ENCODE peak calls at places on chromosomes 12 and 14, in six cellular contexts. I is T-helper 2 cell; G is AG09309; L is H4; Z is stimulated activated naive B cell treated with anti-CD40 and anti-IgM and Interleukin-4, amounts not matched to agents 10 μg/mL and 1 μg/mL and 100 μg/mL, for 72 hours; S is heart right ventricle. B is an unnamed sample.

GRCh38 chr12:97748298-97748697 is 285.7 kb downstream of the RMST start:
- DNase-seq in I (no peak), G (no peak), L (no peak), Z (no peak), S (no peak), B (no peak)

GRCh38 chr14:82239205-82239604 is 705.6 kb upstream of the SEL1L start:
- DNase-seq in I (no peak), G (no peak), L (no peak), Z (no peak), S (no peak), B (no peak)

GRCh38 chr14:99885649-99885958 is 92.4 kb downstream of the EML1 start:
- DNase-seq in I (no peak), G (no peak), L (no peak), Z (no peak), S (no peak), B (no peak)

GRCh38 chr14:28157289-28157869 is 609.2 kb upstream of the FOXG1 start:
- DNase-seq in I (no peak), G (no peak), L (no peak), Z (no peak), S (no peak), B (no peak)

GRCh38 chr14:74875941-74876913 is at the start of gene PROX2:
- DNase-seq in I (no peak), G (no peak), L (no peak), Z (no peak), S (no peak), B (no peak)

GRCh38 chr12:113119980-113120669 is 15.4 kb downstream of the RASAL1 start:
- DNase-seq in I (no peak), G (no peak), L (no peak), Z (no peak), S (no peak), B (no peak)

GRCh38 chr14:103847954-103848719 is 762 bp upstream of the PPP1R13B start:
- DNase-seq in I (no peak), G (no peak), L (no peak), Z (peak; percentile 8), S (peak; percentile 24), B (no peak)

GRCh38 chr12:117874842-117875434 is 93.9 kb downstream of the KSR2 start:
- DNase-seq in I (peak; percentile 56), G (no peak), L (peak; percentile 42), Z (peak; percentile 64), S (peak; percentile 60), B (peak; percentile 27)

GRCh38 chr14:51860836-51861583 is 598 bp downstream of the GNG2 start:
- DNase-seq in I (no peak), G (no peak), L (no peak), Z (no peak), S (no peak), B (no peak)

GRCh38 chr14:72126561-72126960 is 194.3 kb downstream of the RGS6 start:
- DNase-seq in I (no peak), G (no peak), L (no peak), Z (no peak), S (no peak), B (no peak)

GRCh38 chr14:49999216-49999761 is 106.4 kb downstream of the ARF6 start:
- DNase-seq in I (peak; percentile 55), G (no peak), L (peak; percentile 94), Z (peak; percentile 68), S (peak; percentile 82), B (no peak)

GRCh38 chr12:110023634-110024023 is 24.4 kb downstream of the ANKRD13A start:
- DNase-seq in I (no peak), G (no peak), L (no peak), Z (no peak), S (no peak), B (no peak)

GRCh38 chr12:49540229-49541139 is 1.7 kb downstream of the KCNH3 start:
- DNase-seq in I (no peak), G (no peak), L (no peak), Z (no peak), S (no peak), B (no peak)

GRCh38 chr12:94795053-94795452 is 144.7 kb upstream of the TMCC3 start:
- DNase-seq in I (no peak), G (no peak), L (no peak), Z (no peak), S (no peak), B (no peak)

GRCh38 chr14:98548071-98548686 is 723.8 kb downstream of the BCL11B start:
- DNase-seq in I (no peak), G (no peak), L (no peak), Z (no peak), S (no peak), B (no peak)

GRCh38 chr12:42794811-42795210 is 205.3 kb upstream of the PRICKLE1 start:
- DNase-seq in I (no peak), G (no peak), L (no peak), Z (no peak), S (no peak), B (no peak)

GRCh38 chr14:102249041-102249440 is 55.9 kb downstream of the MOK start:
- DNase-seq in I (no peak), G (no peak), L (peak; percentile 69), Z (no peak), S (no peak), B (no peak)

GRCh38 chr12:75938189-75938588 is 93.4 kb downstream of the PHLDA1 start:
- DNase-seq in I (no peak), G (no peak), L (no peak), Z (no peak), S (no peak), B (no peak)

GRCh38 chr14:94663965-94664704 is 51.9 kb downstream of the SERPINA3 start:
- DNase-seq in I (no peak), G (no peak), L (no peak), Z (no peak), S (no peak), B (no peak)

GRCh38 chr12:6927999-6928702 is 392 bp downstream of the ATN1 start:
- DNase-seq in I (no peak), G (no peak), L (no peak), Z (no peak), S (no peak), B (no peak)

GRCh38 chr12:128853321-128854197 is at the start of gene GLT1D1:
- DNase-seq in I (no peak), G (no peak), L (no peak), Z (no peak), S (no peak), B (no peak)

GRCh38 chr12:124392991-124393790 is 98.3 kb downstream of the RFLNA start:
- DNase-seq in I (no peak), G (no peak), L (peak; percentile 74), Z (no peak), S (peak; percentile 90), B (peak; percentile 68)

GRCh38 chr12:55718020-55718419 is 2.2 kb upstream of the RDH5 start:
- DNase-seq in I (no peak), G (no peak), L (no peak), Z (no peak), S (no peak), B (no peak)

GRCh38 chr14:56884617-56885016 is 74.3 kb upstream of the OTX2 start:
- DNase-seq in I (no peak), G (no peak), L (no peak), Z (no peak), S (no peak), B (no peak)

GRCh38 chr12:55743967-55744931 is 1.3 kb downstream of the GDF11 start:
- DNase-seq in I (no peak), G (no peak), L (no peak), Z (no peak), S (no peak), B (no peak)

GRCh38 chr14:90140298-90140955 is 78.6 kb downstream of the KCNK13 start:
- DNase-seq in I (no peak), G (no peak), L (peak; percentile 68), Z (no peak), S (no peak), B (no peak)

GRCh38 chr14:89349196-89350008 is 67.6 kb downstream of the FOXN3 start:
- DNase-seq in I (no peak), G (no peak), L (no peak), Z (no peak), S (no peak), B (peak; percentile 22)

GRCh38 chr12:12172106-12172511 is 94.7 kb downstream of the LRP6 start:
- DNase-seq in I (no peak), G (peak; percentile 74), L (peak; percentile 16), Z (peak; percentile 26), S (no peak), B (no peak)

GRCh38 chr12:79409562-79409961 is 281.2 kb downstream of the PAWR start:
- DNase-seq in I (no peak), G (no peak), L (peak; percentile 77), Z (no peak), S (no peak), B (peak; percentile 77)

GRCh38 chr12:2877959-2878732 is 1.1 kb downstream of the RHNO1 start:
- DNase-seq in I (peak; percentile 5), G (no peak), L (no peak), Z (no peak), S (no peak), B (peak; percentile 51)

GRCh38 chr14:101560534-101561113 is 671 bp upstream of the DIO3 start:
- DNase-seq in I (no peak), G (no peak), L (no peak), Z (no peak), S (no peak), B (no peak)

GRCh38 chr12:122880155-122880605 is 15.7 kb downstream of the VPS37B start:
- DNase-seq in I (no peak), G (no peak), L (no peak), Z (no peak), S (no peak), B (no peak)